ENCODE peak calls at places on chromosome 1, in ten cellular contexts. G, C, T, P, J, Z, L, W, E and R are unnamed samples.

GRCh38 chr1:198772626-198773025 is 133.8 kb downstream of the PTPRC start:
- DNase-seq in Z (no peak), P (no peak), J (no peak), C (peak; percentile 61), L (no peak), E (no peak), T (peak; percentile 61), W (peak; percentile 12), G (no peak), R (no peak)

GRCh38 chr1:68107771-68108170 is 57.3 kb upstream of the DIRAS3 start:
- DNase-seq in W (peak; percentile 65), J (peak; percentile 44), Z (no peak), P (no peak), L (no peak), E (no peak), G (no peak), T (peak; percentile 57), C (peak; percentile 54), R (no peak)

GRCh38 chr1:168613689-168614655 is 37.6 kb downstream of the XCL1 start:
- DNase-seq in P (no peak), J (no peak), W (peak; percentile 51), E (no peak), T (no peak), C (no peak), Z (no peak), L (peak; percentile 90), G (no peak), R (no peak)

GRCh38 chr1:158098256-158098655 is 82.4 kb upstream of the CD1D start:
- DNase-seq in L (no peak), T (no peak), C (no peak), E (no peak), W (no peak), G (no peak), J (peak; percentile 19), P (no peak), Z (no peak), R (no peak)

GRCh38 chr1:31183927-31184554 is 55.6 kb downstream of the NKAIN1 start:
- DNase-seq in E (peak; percentile 62), J (peak; percentile 55), W (no peak), L (no peak), C (peak; percentile 49), T (peak; percentile 51), Z (peak; percentile 82), G (no peak), P (peak; percentile 36), R (peak; percentile 22)

GRCh38 chr1:231885209-231885854 is 258.7 kb downstream of the DISC1 start:
- DNase-seq in G (no peak), Z (no peak), T (peak; percentile 73), E (no peak), P (no peak), C (peak; percentile 73), L (no peak), W (peak; percentile 87), J (no peak), R (no peak)

GRCh38 chr1:21257431-21258135 is 32.7 kb downstream of the ECE1 start:
- DNase-seq in C (no peak), J (peak; percentile 79), P (no peak), L (no peak), E (no peak), W (no peak), Z (no peak), G (no peak), T (no peak), R (no peak)

GRCh38 chr1:56424744-56425493 is 154.4 kb downstream of the PLPP3 start:
- DNase-seq in P (peak; percentile 68), C (peak; percentile 57), E (no peak), L (peak; percentile 92), T (peak; percentile 76), G (no peak), J (peak; percentile 74), Z (no peak), W (peak; percentile 63), R (no peak)

GRCh38 chr1:108041360-108042143 is 76.6 kb upstream of the VAV3 start:
- DNase-seq in T (no peak), Z (no peak), J (no peak), P (no peak), E (no peak), W (peak; percentile 4), C (peak; percentile 29), G (no peak), L (no peak), R (no peak)

DNA sequence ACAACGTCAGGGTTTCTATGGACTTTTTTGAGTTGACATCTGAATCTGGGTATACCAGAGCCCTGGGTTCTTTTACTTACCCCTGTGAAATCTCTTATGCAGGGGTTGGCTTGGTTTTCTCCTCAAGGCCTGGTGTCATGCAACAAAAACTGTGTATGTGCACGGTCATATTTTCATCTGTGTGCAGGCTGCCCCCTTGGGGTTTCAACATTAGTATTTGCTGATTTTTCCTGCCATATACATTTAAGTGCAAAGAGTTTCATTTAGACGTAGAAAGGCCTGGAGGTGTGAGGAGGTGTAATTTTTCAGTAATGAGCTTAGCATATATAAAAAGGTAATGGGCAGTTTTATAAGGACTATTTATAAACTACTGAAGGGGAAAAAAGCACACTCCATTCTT is 21.9 kb upstream of the ZBTB18 start:
- DNase-seq in L (no peak), G (no peak), T (no peak), W (no peak), E (no peak), Z (no peak), J (no peak), P (no peak), C (no peak), R (no peak)
- TF ChIP-seq CTCF in L (no peak), G (peak; percentile 16), T (no peak), W (no peak), E (no peak), Z (no peak), J (no peak), P (no peak), C (peak; percentile 4), R (no peak)

GRCh38 chr1:206933333-206933945 is 11.7 kb upstream of the FCMR start:
- DNase-seq in P (peak; percentile 57), T (no peak), J (no peak), E (no peak), C (peak; percentile 37), W (no peak), L (peak; percentile 58), Z (peak; percentile 85), G (no peak), R (peak; percentile 67)

GRCh38 chr1:206932271-206932670 is 10.5 kb upstream of the FCMR start:
- DNase-seq in T (peak; percentile 44), C (no peak), W (no peak), G (no peak), J (no peak), L (no peak), E (no peak), Z (no peak), P (no peak), R (no peak)

GRCh38 chr1:206929509-206929908 is 7.8 kb upstream of the FCMR start:
- DNase-seq in W (no peak), P (no peak), J (no peak), L (no peak), G (no peak), E (no peak), C (no peak), T (no peak), Z (no peak), R (no peak)

GRCh38 chr1:206930210-206930798 is 8.6 kb upstream of the FCMR start:
- DNase-seq in L (no peak), C (no peak), Z (no peak), P (no peak), E (no peak), W (no peak), J (no peak), G (no peak), T (no peak), R (peak; percentile 46)

DNA sequence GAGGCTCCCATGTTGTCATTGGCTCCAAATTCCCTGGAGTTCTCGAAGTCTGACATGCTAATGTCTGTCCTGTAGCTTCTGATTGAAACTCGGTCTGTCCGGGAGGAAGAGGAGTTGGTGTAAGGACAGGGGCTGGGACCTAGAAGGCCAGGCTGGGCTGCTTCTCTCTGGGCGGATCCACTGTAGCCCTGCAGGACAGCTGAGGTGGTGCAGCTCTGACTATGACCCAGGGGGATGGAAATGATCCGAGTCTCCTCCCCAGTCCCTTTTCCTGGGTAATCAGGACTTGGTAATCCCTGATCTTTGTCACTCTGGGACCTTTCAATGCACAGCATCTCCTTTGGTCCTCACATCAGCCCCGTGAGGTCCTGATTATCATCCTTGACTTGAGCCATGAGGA is 10.0 kb upstream of the FCMR start:
- DNase-seq in Z (peak; percentile 36), J (no peak), L (no peak), P (no peak), W (no peak), T (no peak), C (no peak), E (no peak), G (no peak), R (no peak)
- TF ChIP-seq CTCF in Z (no peak), J (no peak), L (no peak), P (no peak), W (no peak), T (peak; percentile 11), C (peak; percentile 11), E (no peak), G (no peak), R (no peak)

DNA sequence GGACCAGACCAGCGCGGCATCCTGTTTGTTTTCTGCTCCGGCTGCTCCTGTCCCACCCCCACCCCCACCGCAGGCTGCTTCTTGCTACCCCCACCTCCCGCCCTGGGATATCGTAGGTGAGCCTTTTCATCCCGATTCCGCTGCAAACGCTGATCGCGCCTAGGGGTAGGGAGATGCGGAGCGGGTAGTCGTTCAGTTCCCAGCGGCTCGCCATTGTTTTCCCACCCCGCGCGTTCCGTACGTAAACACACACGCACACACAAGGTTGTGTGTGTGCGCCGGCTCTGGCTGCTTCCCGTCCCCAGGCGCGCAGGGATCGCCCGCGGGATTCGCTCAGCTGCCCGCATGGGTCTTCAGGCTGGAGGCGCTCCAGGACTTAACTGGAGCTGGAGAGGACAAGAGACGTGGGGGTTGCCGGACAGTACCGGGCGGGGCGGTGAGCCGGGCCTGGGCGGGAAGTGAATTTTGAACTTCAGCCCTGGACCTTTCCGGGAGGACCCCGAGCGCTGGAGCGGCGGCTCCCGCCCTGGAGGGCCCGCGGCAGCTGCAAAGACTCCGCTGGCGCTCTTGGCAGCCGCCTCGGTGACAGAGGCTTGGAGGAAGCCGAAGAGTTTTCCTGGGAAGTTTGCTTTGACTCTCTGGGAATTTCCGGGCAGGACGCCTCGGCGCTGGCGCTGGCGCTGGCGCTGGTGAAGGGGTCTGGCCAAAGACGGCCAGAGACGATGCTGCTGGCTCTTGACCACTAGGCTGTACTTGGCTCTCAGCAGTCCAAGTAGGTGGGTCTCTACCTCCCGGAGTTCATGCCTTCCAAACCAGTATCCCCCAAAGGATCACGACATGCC is 1.6 kb downstream of the SOX13 start:
- DNase-seq in E (peak; percentile 36), Z (no peak), G (no peak), L (peak; percentile 87), C (peak; percentile 88), T (peak; percentile 86), W (peak; percentile 68), J (peak; percentile 50), P (peak; percentile 58), R (peak; percentile 24)
- TF ChIP-seq CTCF in E (no peak), Z (no peak), G (no peak), L (no peak), C (no peak), T (no peak), W (no peak), J (no peak), P (no peak), R (no peak)

DNA sequence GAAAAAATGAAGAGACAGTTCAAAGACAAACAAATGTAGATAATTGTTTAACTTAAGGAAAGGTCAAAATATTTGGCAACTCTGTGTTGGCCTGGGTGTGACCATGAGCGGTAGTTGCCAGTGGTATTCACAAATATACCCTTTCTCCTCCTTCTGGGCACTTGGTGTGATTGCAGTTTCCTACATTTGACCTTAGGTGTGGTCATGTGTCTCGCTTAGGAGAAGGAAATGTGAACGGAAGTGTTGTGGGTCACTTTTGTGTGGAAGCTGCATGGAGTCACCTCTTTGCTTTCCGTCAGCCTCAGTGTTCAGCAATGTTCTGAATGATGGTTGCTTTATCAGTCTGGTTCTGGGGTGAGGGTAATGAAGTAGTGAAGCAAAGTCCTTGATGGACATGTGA is 3.4 kb upstream of the PCSK9 start:
- DNase-seq in T (no peak), J (no peak), P (no peak), E (no peak), G (no peak), C (no peak), L (no peak), W (no peak), Z (no peak), R (no peak)
- TF ChIP-seq CTCF in T (no peak), J (no peak), P (no peak), E (peak; percentile 12), G (no peak), C (no peak), L (no peak), W (no peak), Z (no peak), R (no peak)